ENCODE peak calls at places on chromosomes 16 and 17, in nine cellular contexts. One of them, this sample, is unnamed.
A peak's percentile ranks its signal among the peaks of the same experiment; 100 is the strongest.

GRCh38 chr17:21198411-21198810 is 15.6 kb downstream of the TMEM11 start:
- DNase-seq in GM23248: no peak
- DNase-seq in prostate gland: no peak
- DNase-seq in HL-60: no peak
- DNase-seq in CD8-positive, alpha-beta memory T cell: no peak
- DNase-seq in fibroblast of lung: no peak
- DNase-seq in right cardiac atrium: no peak
- DNase-seq in spleen: no peak
- DNase-seq in adrenal gland: no peak
- DNase-seq in this sample: no peak

GRCh38 chr16:46961373-46962353 is 11.8 kb downstream of the DNAJA2 start:
- DNase-seq in GM23248: peak; percentile 73
- DNase-seq in prostate gland: no peak
- DNase-seq in HL-60: peak; percentile 67
- DNase-seq in CD8-positive, alpha-beta memory T cell: peak; percentile 43
- DNase-seq in fibroblast of lung: peak; percentile 32
- DNase-seq in right cardiac atrium: no peak
- DNase-seq in spleen: no peak
- DNase-seq in adrenal gland: no peak
- DNase-seq in this sample: no peak

GRCh38 chr17:79192503-79193500 is 118.2 kb downstream of the ENGASE start:
- DNase-seq in GM23248: peak; percentile 64
- DNase-seq in prostate gland: peak; percentile 8
- DNase-seq in HL-60: peak; percentile 3
- DNase-seq in CD8-positive, alpha-beta memory T cell: no peak
- DNase-seq in fibroblast of lung: peak; percentile 23
- DNase-seq in right cardiac atrium: peak; percentile 72
- DNase-seq in spleen: no peak
- DNase-seq in adrenal gland: peak; percentile 28
- DNase-seq in this sample: no peak

GRCh38 chr17:4947411-4948165 is 742 bp downstream of the PFN1 start:
- DNase-seq in GM23248: peak; percentile 68
- DNase-seq in prostate gland: peak; percentile 33
- DNase-seq in HL-60: peak; percentile 45
- DNase-seq in CD8-positive, alpha-beta memory T cell: peak; percentile 59
- DNase-seq in fibroblast of lung: peak; percentile 55
- DNase-seq in right cardiac atrium: peak; percentile 85
- DNase-seq in spleen: peak; percentile 96
- DNase-seq in adrenal gland: peak; percentile 61
- DNase-seq in this sample: no peak

GRCh38 chr17:7352559-7352889 is 562 bp downstream of the KCTD11 start:
- DNase-seq in GM23248: no peak
- DNase-seq in prostate gland: no peak
- DNase-seq in HL-60: no peak
- DNase-seq in CD8-positive, alpha-beta memory T cell: no peak
- DNase-seq in fibroblast of lung: no peak
- DNase-seq in right cardiac atrium: no peak
- DNase-seq in spleen: no peak
- DNase-seq in adrenal gland: no peak
- DNase-seq in this sample: no peak

GRCh38 chr16:50282010-50282538 is 15.7 kb downstream of the ADCY7 start:
- DNase-seq in GM23248: no peak
- DNase-seq in prostate gland: peak; percentile 25
- DNase-seq in HL-60: peak; percentile 99
- DNase-seq in CD8-positive, alpha-beta memory T cell: peak; percentile 75
- DNase-seq in fibroblast of lung: peak; percentile 74
- DNase-seq in right cardiac atrium: peak; percentile 90
- DNase-seq in spleen: peak; percentile 97
- DNase-seq in adrenal gland: peak; percentile 65
- DNase-seq in this sample: no peak

GRCh38 chr17:33330877-33331276 is 37.8 kb upstream of the ASIC2 start:
- DNase-seq in GM23248: no peak
- DNase-seq in prostate gland: no peak
- DNase-seq in HL-60: no peak
- DNase-seq in CD8-positive, alpha-beta memory T cell: no peak
- DNase-seq in fibroblast of lung: no peak
- DNase-seq in right cardiac atrium: no peak
- DNase-seq in spleen: no peak
- DNase-seq in adrenal gland: no peak
- DNase-seq in this sample: no peak

GRCh38 chr16:31382485-31383161 is 10.5 kb upstream of the ITGAD start:
- DNase-seq in GM23248: peak; percentile 77
- DNase-seq in prostate gland: peak; percentile 16
- DNase-seq in HL-60: peak; percentile 85
- DNase-seq in CD8-positive, alpha-beta memory T cell: peak; percentile 59
- DNase-seq in fibroblast of lung: peak; percentile 6
- DNase-seq in right cardiac atrium: peak; percentile 83
- DNase-seq in spleen: peak; percentile 93
- DNase-seq in adrenal gland: peak; percentile 69
- DNase-seq in this sample: no peak

GRCh38 chr16:55330726-55331647 is 7.0 kb downstream of the IRX6 start:
- DNase-seq in GM23248: no peak
- DNase-seq in prostate gland: no peak
- DNase-seq in HL-60: no peak
- DNase-seq in CD8-positive, alpha-beta memory T cell: no peak
- DNase-seq in fibroblast of lung: no peak
- DNase-seq in right cardiac atrium: peak; percentile 30
- DNase-seq in spleen: peak; percentile 78
- DNase-seq in adrenal gland: no peak
- DNase-seq in this sample: no peak

GRCh38 chr17:73632513-73632912 is 11.7 kb downstream of the SDK2 start:
- DNase-seq in GM23248: no peak
- DNase-seq in prostate gland: no peak
- DNase-seq in HL-60: no peak
- DNase-seq in CD8-positive, alpha-beta memory T cell: no peak
- DNase-seq in fibroblast of lung: no peak
- DNase-seq in right cardiac atrium: no peak
- DNase-seq in spleen: no peak
- DNase-seq in adrenal gland: no peak
- DNase-seq in this sample: no peak

GRCh38 chr16:10521681-10522274 is 58.6 kb downstream of the EMP2 start:
- DNase-seq in GM23248: peak; percentile 82
- DNase-seq in prostate gland: peak; percentile 47
- DNase-seq in HL-60: peak; percentile 44
- DNase-seq in CD8-positive, alpha-beta memory T cell: peak; percentile 27
- DNase-seq in fibroblast of lung: peak; percentile 45
- DNase-seq in right cardiac atrium: peak; percentile 70
- DNase-seq in spleen: no peak
- DNase-seq in adrenal gland: peak; percentile 79
- DNase-seq in this sample: no peak

GRCh38 chr16:64150193-64150592 is 971.7 kb downstream of the CDH11 start:
- DNase-seq in GM23248: no peak
- DNase-seq in prostate gland: no peak
- DNase-seq in HL-60: no peak
- DNase-seq in CD8-positive, alpha-beta memory T cell: no peak
- DNase-seq in fibroblast of lung: peak; percentile 29
- DNase-seq in right cardiac atrium: no peak
- DNase-seq in spleen: no peak
- DNase-seq in adrenal gland: no peak
- DNase-seq in this sample: no peak

GRCh38 chr16:53913920-53914319 is 210.0 kb downstream of the FTO start:
- DNase-seq in GM23248: no peak
- DNase-seq in prostate gland: no peak
- DNase-seq in HL-60: no peak
- DNase-seq in CD8-positive, alpha-beta memory T cell: no peak
- DNase-seq in fibroblast of lung: no peak
- DNase-seq in right cardiac atrium: no peak
- DNase-seq in spleen: no peak
- DNase-seq in adrenal gland: peak; percentile 24
- DNase-seq in this sample: no peak

GRCh38 chr17:61235821-61236197 is 163.8 kb upstream of the TBX2 start:
- DNase-seq in GM23248: peak; percentile 65
- DNase-seq in prostate gland: peak; percentile 68
- DNase-seq in HL-60: no peak
- DNase-seq in CD8-positive, alpha-beta memory T cell: no peak
- DNase-seq in fibroblast of lung: peak; percentile 73
- DNase-seq in right cardiac atrium: no peak
- DNase-seq in spleen: no peak
- DNase-seq in adrenal gland: no peak
- DNase-seq in this sample: no peak

GRCh38 chr17:3864534-3864933 is 18.5 kb upstream of the NCBP3 start:
- DNase-seq in GM23248: no peak
- DNase-seq in prostate gland: no peak
- DNase-seq in HL-60: no peak
- DNase-seq in CD8-positive, alpha-beta memory T cell: no peak
- DNase-seq in fibroblast of lung: no peak
- DNase-seq in right cardiac atrium: peak; percentile 27
- DNase-seq in spleen: no peak
- DNase-seq in adrenal gland: no peak
- DNase-seq in this sample: no peak
- H3K27ac ChIP-seq in GM23248: no peak overlapping the region
- H3K27ac ChIP-seq in prostate gland: no peak overlapping the region
- H3K27ac ChIP-seq in HL-60: no peak overlapping the region
- H3K27ac ChIP-seq in CD8-positive, alpha-beta memory T cell: no peak overlapping the region
- H3K27ac ChIP-seq in fibroblast of lung: no peak overlapping the region
- H3K27ac ChIP-seq in right cardiac atrium: no peak overlapping the region
- H3K27ac ChIP-seq in spleen: no peak overlapping the region
- H3K27ac ChIP-seq in adrenal gland: no peak overlapping the region
- H3K27ac ChIP-seq in this sample: no peak overlapping the region

GRCh38 chr17:81011951-81012350 is 20.3 kb downstream of the CHMP6 start:
- DNase-seq in GM23248: no peak
- DNase-seq in prostate gland: no peak
- DNase-seq in HL-60: no peak
- DNase-seq in CD8-positive, alpha-beta memory T cell: no peak
- DNase-seq in fibroblast of lung: peak; percentile 54
- DNase-seq in right cardiac atrium: no peak
- DNase-seq in spleen: no peak
- DNase-seq in adrenal gland: no peak
- DNase-seq in this sample: no peak

GRCh38 chr17:81015135-81015534 is 19.8 kb upstream of the BAIAP2 start:
- DNase-seq in GM23248: no peak
- DNase-seq in prostate gland: no peak
- DNase-seq in HL-60: no peak
- DNase-seq in CD8-positive, alpha-beta memory T cell: no peak
- DNase-seq in fibroblast of lung: no peak
- DNase-seq in right cardiac atrium: no peak
- DNase-seq in spleen: no peak
- DNase-seq in adrenal gland: no peak
- DNase-seq in this sample: no peak

GRCh38 chr17:81013642-81014041 is 21.3 kb upstream of the BAIAP2 start:
- DNase-seq in GM23248: no peak
- DNase-seq in prostate gland: no peak
- DNase-seq in HL-60: no peak
- DNase-seq in CD8-positive, alpha-beta memory T cell: no peak
- DNase-seq in fibroblast of lung: no peak
- DNase-seq in right cardiac atrium: peak; percentile 9
- DNase-seq in spleen: peak; percentile 20
- DNase-seq in adrenal gland: no peak
- DNase-seq in this sample: no peak

GRCh38 chr17:81010935-81011334 is 19.3 kb downstream of the CHMP6 start:
- DNase-seq in GM23248: no peak
- DNase-seq in prostate gland: no peak
- DNase-seq in HL-60: no peak
- DNase-seq in CD8-positive, alpha-beta memory T cell: no peak
- DNase-seq in fibroblast of lung: no peak
- DNase-seq in right cardiac atrium: no peak
- DNase-seq in spleen: no peak
- DNase-seq in adrenal gland: no peak
- DNase-seq in this sample: no peak

DNA sequence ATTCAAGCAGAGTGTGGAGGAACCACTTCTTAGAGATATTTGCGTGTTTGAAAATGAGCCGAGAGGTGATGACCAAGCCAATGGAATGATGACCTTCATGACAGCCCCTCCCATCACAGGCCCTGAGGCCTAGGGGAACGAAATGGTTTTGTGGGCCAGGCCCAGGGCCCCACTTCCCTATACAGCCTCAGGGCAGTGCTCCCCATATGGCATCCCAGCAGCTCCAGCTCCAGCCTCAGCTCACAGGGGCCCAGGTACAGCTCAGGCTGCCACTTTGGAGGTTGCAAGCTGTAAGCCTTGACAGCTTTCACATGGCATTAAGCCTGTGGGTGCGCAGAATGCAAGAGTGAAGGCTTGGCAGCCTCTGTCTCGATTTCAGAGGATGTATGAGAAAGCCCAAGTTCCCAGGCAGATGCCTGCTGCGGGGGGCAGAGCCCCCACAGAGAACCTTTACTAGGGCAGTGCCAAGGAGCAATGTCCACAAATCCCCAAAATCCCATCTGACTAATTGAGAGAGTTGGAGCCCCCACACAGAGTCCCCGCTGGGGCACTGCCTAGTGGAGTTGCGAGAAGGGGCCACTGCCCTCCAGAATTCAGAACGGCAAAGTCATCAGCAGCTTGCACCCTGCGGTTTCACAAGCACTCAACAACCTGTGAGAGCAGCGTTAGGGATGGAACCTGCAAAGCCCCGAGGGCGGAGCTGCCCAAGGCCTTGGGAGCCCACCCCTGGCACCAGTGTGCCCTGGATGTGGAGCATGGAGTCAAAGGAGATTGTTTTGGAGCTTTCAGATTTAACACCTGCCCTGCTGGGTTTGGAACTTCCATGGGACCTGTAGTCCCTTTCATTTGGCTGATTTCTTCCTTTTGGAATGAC is 21.2 kb downstream of the CHMP6 start:
- DNase-seq in GM23248: no peak
- DNase-seq in prostate gland: no peak
- DNase-seq in HL-60: no peak
- DNase-seq in CD8-positive, alpha-beta memory T cell: no peak
- DNase-seq in fibroblast of lung: no peak
- DNase-seq in right cardiac atrium: peak; percentile 29
- DNase-seq in spleen: peak; percentile 52
- DNase-seq in adrenal gland: no peak
- DNase-seq in this sample: no peak
- H3K27ac ChIP-seq in GM23248: no peak overlapping the region
- H3K27ac ChIP-seq in prostate gland: no peak overlapping the region
- H3K27ac ChIP-seq in HL-60: no peak overlapping the region
- H3K27ac ChIP-seq in CD8-positive, alpha-beta memory T cell: no peak overlapping the region
- H3K27ac ChIP-seq in fibroblast of lung: no peak overlapping the region
- H3K27ac ChIP-seq in right cardiac atrium: no peak overlapping the region
- H3K27ac ChIP-seq in spleen: no peak overlapping the region
- H3K27ac ChIP-seq in adrenal gland: no peak overlapping the region
- H3K27ac ChIP-seq in this sample: no peak overlapping the region

GRCh38 chr17:54933921-54934320 is 33.3 kb downstream of the TOM1L1 start:
- DNase-seq in GM23248: no peak
- DNase-seq in prostate gland: no peak
- DNase-seq in HL-60: no peak
- DNase-seq in CD8-positive, alpha-beta memory T cell: no peak
- DNase-seq in fibroblast of lung: no peak
- DNase-seq in right cardiac atrium: no peak
- DNase-seq in spleen: no peak
- DNase-seq in adrenal gland: no peak
- DNase-seq in this sample: no peak
- H3K27ac ChIP-seq in GM23248: no peak overlapping the region
- H3K27ac ChIP-seq in prostate gland: no peak overlapping the region
- H3K27ac ChIP-seq in HL-60: no peak overlapping the region
- H3K27ac ChIP-seq in CD8-positive, alpha-beta memory T cell: no peak overlapping the region
- H3K27ac ChIP-seq in fibroblast of lung: no peak overlapping the region
- H3K27ac ChIP-seq in right cardiac atrium: no peak overlapping the region
- H3K27ac ChIP-seq in spleen: no peak overlapping the region
- H3K27ac ChIP-seq in adrenal gland: no peak overlapping the region
- H3K27ac ChIP-seq in this sample: no peak overlapping the region

DNA sequence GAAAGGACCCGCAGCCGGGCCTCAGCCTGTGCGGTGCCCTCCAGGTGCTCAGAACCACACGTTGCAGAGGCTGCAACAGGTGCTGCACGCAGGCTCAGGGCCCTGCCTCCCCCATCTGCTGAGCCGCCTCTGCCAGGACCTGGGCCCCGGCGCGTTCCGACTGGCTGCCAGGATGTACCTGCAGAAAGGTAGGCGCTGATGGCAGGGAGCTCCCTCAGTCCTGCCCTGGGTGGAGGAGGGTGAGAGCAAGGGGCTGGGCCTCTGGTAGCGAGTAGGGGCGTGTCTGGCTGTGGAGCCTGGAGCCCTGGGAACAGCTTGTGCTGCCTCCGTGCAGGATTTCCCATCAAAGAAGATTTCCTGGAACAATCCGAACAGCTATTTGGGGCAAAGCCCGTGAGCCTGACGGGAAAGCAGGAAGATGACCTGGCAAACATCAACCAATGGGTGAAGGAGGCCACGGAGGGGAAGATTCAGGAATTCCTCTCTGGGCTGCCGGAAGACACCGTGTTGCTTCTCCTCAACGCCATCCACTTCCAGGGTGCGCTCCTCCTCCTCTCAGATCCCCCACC is 4.4 kb downstream of the SERPINF2 start:
- DNase-seq in GM23248: no peak
- DNase-seq in prostate gland: peak; percentile 94
- DNase-seq in HL-60: no peak
- DNase-seq in CD8-positive, alpha-beta memory T cell: no peak
- DNase-seq in fibroblast of lung: no peak
- DNase-seq in right cardiac atrium: peak; percentile 71
- DNase-seq in spleen: no peak
- DNase-seq in adrenal gland: no peak
- DNase-seq in this sample: peak; percentile 79
- H3K27ac ChIP-seq in GM23248: no peak overlapping the region
- H3K27ac ChIP-seq in prostate gland: peak overlapping the region; percentile 85
- H3K27ac ChIP-seq in HL-60: no peak overlapping the region
- H3K27ac ChIP-seq in CD8-positive, alpha-beta memory T cell: no peak overlapping the region
- H3K27ac ChIP-seq in fibroblast of lung: no peak overlapping the region
- H3K27ac ChIP-seq in right cardiac atrium: no peak overlapping the region
- H3K27ac ChIP-seq in spleen: peak overlapping the region; percentile 51
- H3K27ac ChIP-seq in adrenal gland: no peak overlapping the region
- H3K27ac ChIP-seq in this sample: no peak overlapping the region

This sample was measured in RWPE2.